ENCODE peak calls at places on chromosome 21, in seven cellular contexts. H is CD8-positive, alpha-beta T cell; S is adrenal gland; N is ovary; O is PC-9; V is iPS DF 6.9; Z is thoracic aorta. Y is an unnamed sample.
A peak's percentile ranks its signal among the peaks of the same experiment; 100 is the strongest.

GRCh38 chr21:45256912-45257672 is 30.6 kb downstream of the POFUT2 start:
- DNase-seq in S (peak; percentile 43), Z (no peak), V (no peak), N (no peak), H (no peak), O (no peak), Y (peak; percentile 63)

GRCh38 chr21:32257952-32258785 is 20.7 kb downstream of the MIS18A start:
- DNase-seq in V (peak; percentile 54), N (peak; percentile 73), H (peak; percentile 17), Z (no peak), O (peak; percentile 65), S (peak; percentile 93), Y (peak; percentile 78)

GRCh38 chr21:8988696-8989095 is 1532.7 kb upstream of the TPTE start:
- DNase-seq in O (no peak), S (no peak), V (no peak), N (no peak), H (no peak), Z (no peak), Y (no peak)

GRCh38 chr21:39350094-39351006 is 1.5 kb upstream of the HMGN1 start:
- DNase-seq in H (no peak), O (no peak), V (no peak), Z (no peak), S (no peak), N (no peak), Y (no peak)

GRCh38 chr21:25080706-25081495 is 526.4 kb downstream of the MRPL39 start:
- DNase-seq in H (no peak), Z (no peak), N (no peak), V (no peak), S (no peak), O (no peak), Y (no peak)

GRCh38 chr21:38753114-38754100 is 52.3 kb upstream of the ETS2 start:
- DNase-seq in Z (no peak), H (no peak), N (no peak), S (no peak), V (no peak), O (no peak), Y (no peak)

GRCh38 chr21:16838330-16838729 is 674.5 kb upstream of the CXADR start:
- DNase-seq in N (peak; percentile 15), V (no peak), H (no peak), O (no peak), S (peak; percentile 63), Z (no peak), Y (no peak)

GRCh38 chr21:16071082-16071481 is 341.3 kb downstream of the USP25 start:
- DNase-seq in O (no peak), N (peak; percentile 35), S (peak; percentile 49), H (no peak), V (no peak), Z (no peak), Y (no peak)

GRCh38 chr21:28118570-28118969 is 874.1 kb downstream of the LTN1 start:
- DNase-seq in S (no peak), Z (no peak), V (no peak), H (no peak), N (no peak), O (no peak), Y (no peak)

GRCh38 chr21:45155910-45156309 is 81.5 kb downstream of the ADARB1 start:
- DNase-seq in O (no peak), N (no peak), H (no peak), Z (no peak), S (peak; percentile 48), V (no peak), Y (no peak)

GRCh38 chr21:45151484-45152115 is 77.2 kb downstream of the ADARB1 start:
- DNase-seq in S (peak; percentile 52), N (no peak), V (no peak), O (no peak), H (no peak), Z (no peak), Y (no peak)

GRCh38 chr21:32472890-32473765 is 60.6 kb downstream of the EVA1C start:
- DNase-seq in Z (no peak), H (no peak), O (no peak), V (no peak), S (no peak), N (peak; percentile 12), Y (no peak)

GRCh38 chr21:29005696-29006095 is 13.0 kb upstream of the LTN1 start:
- DNase-seq in O (no peak), S (no peak), Z (no peak), V (no peak), N (no peak), H (no peak), Y (no peak)

GRCh38 chr21:42650033-42650370 is 3.4 kb upstream of the PDE9A start:
- DNase-seq in V (no peak), N (no peak), H (no peak), S (no peak), Z (no peak), O (no peak), Y (peak; percentile 44)

GRCh38 chr21:25879203-25879602 is 144.4 kb downstream of the GABPA start:
- DNase-seq in N (no peak), O (no peak), V (no peak), S (no peak), H (no peak), Z (no peak), Y (no peak)

GRCh38 chr21:25895565-25896205 is 160.9 kb downstream of the GABPA start:
- DNase-seq in N (no peak), V (no peak), H (no peak), S (no peak), O (no peak), Z (no peak), Y (no peak)

GRCh38 chr21:25735895-25736597 is 1.3 kb downstream of the GABPA start:
- DNase-seq in S (no peak), H (no peak), N (no peak), O (no peak), V (no peak), Z (no peak), Y (no peak)

GRCh38 chr21:44900559-44901251 is 20.0 kb downstream of the ITGB2 start:
- DNase-seq in O (no peak), H (no peak), V (no peak), S (no peak), N (no peak), Z (no peak), Y (peak; percentile 49)

GRCh38 chr21:44985441-44986401 is 45.9 kb downstream of the SLX9 start:
- DNase-seq in H (no peak), O (no peak), N (no peak), Z (no peak), V (no peak), S (no peak), Y (no peak)

GRCh38 chr21:42583992-42584641 is 69.3 kb upstream of the PDE9A start:
- DNase-seq in Z (no peak), V (no peak), N (no peak), S (no peak), H (no peak), O (no peak), Y (no peak)

GRCh38 chr21:44870748-44871495 is 2.6 kb downstream of the PTTG1IP start:
- DNase-seq in V (no peak), S (peak; percentile 88), O (peak; percentile 29), Z (no peak), N (no peak), H (peak; percentile 53), Y (no peak)

GRCh38 chr21:14900058-14900457 is 164.7 kb downstream of the NRIP1 start:
- DNase-seq in O (no peak), S (no peak), H (no peak), Z (no peak), V (no peak), N (no peak), Y (no peak)

GRCh38 chr21:42343101-42343500 is 7.7 kb downstream of the TFF2 start:
- DNase-seq in H (no peak), Z (no peak), O (no peak), S (no peak), N (no peak), V (no peak), Y (no peak)

GRCh38 chr21:24025101-24025500 is 1582.2 kb downstream of the MRPL39 start:
- DNase-seq in O (no peak), N (no peak), H (no peak), Z (no peak), S (no peak), V (no peak), Y (no peak)

GRCh38 chr21:45098867-45099266 is 24.5 kb downstream of the ADARB1 start:
- DNase-seq in N (no peak), V (no peak), O (no peak), Z (no peak), H (no peak), S (no peak), Y (peak; percentile 73)

GRCh38 chr21:32463889-32464300 is 51.4 kb downstream of the EVA1C start:
- DNase-seq in V (no peak), S (no peak), N (no peak), O (no peak), H (no peak), Z (no peak), Y (no peak)

GRCh38 chr21:15682977-15683376 is 46.8 kb upstream of the USP25 start:
- DNase-seq in O (no peak), H (no peak), S (no peak), V (no peak), N (no peak), Z (no peak), Y (no peak)

GRCh38 chr21:37128069-37128468 is 55.0 kb downstream of the TTC3 start:
- DNase-seq in Z (no peak), H (no peak), S (no peak), N (no peak), V (no peak), O (peak; percentile 47), Y (no peak)
- H3K36me3 ChIP-seq in Z (peaks cover 21% of the 10 kb centered on the region), H (peaks cover 32% of the 10 kb centered on the region), S (peaks cover 39% of the 10 kb centered on the region), N (no peaks in the 10 kb centered on the region), V (no peaks in the 10 kb centered on the region), O (no peaks in the 10 kb centered on the region), Y (no peaks in the 10 kb centered on the region)

DNA sequence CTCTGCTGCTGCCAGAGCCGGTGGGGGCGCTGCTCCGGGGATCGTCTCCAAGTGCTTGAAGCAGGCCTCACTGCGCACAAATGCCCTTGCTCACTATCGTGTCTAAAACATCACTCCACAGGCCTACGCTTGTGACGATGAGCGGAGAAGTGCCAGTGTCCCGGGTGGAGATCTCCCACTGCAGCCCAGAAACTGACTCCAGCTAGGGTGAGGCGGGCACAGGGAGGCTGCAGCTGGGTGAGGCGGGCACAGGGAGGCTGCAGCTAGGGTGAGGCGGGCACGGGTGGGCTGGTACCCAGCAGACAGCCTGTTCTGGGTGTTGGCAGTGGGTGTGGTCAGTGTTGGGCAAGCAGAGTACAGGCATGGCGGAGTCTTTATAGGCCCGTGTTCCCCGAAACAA is 22.7 kb upstream of the PDXK start:
- DNase-seq in Z (no peak), H (no peak), V (no peak), N (no peak), O (no peak), S (no peak), Y (no peak)
- H3K36me3 ChIP-seq in Z (peaks cover 15% of the 10 kb centered on the region), H (peaks cover 30% of the 10 kb centered on the region), V (peaks cover 17% of the 10 kb centered on the region), N (no peaks in the 10 kb centered on the region), O (no peaks in the 10 kb centered on the region), S (peaks cover 19% of the 10 kb centered on the region), Y (peaks cover 20% of the 10 kb centered on the region)

GRCh38 chr21:34844033-34844923 is 175.5 kb downstream of the CLIC6 start:
- DNase-seq in N (no peak), V (no peak), Z (no peak), S (peak; percentile 64), H (no peak), O (no peak), Y (peak; percentile 43)
- H3K36me3 ChIP-seq in N (no peaks in the 10 kb centered on the region), V (no peaks in the 10 kb centered on the region), Z (no peaks in the 10 kb centered on the region), S (peaks cover 7% of the 10 kb centered on the region), H (peaks cover 41% of the 10 kb centered on the region), O (peaks cover 27% of the 10 kb centered on the region), Y (no peaks in the 10 kb centered on the region)

DNA sequence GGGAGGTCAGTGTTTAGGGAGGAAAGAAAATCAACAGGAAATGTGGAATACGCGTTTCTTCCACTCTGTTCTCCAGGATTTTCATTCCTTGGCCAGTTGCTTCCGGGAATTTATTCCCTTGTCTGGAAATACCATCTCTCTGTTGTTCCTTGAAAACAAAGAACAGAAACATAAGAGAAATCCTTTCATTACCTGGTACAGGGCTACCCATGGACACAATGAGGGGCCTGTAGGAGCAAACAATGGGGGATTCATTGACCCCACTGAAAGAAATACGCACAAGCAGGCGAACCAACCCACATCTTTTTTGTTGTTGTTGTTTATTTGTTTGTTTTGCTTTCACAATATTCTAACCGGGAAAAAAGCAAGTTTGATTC is 20.0 kb upstream of the BACE2 start:
- DNase-seq in O (no peak), S (no peak), N (no peak), Z (no peak), V (no peak), H (no peak), Y (no peak)
- H3K36me3 ChIP-seq in O (no peaks in the 10 kb centered on the region), S (no peaks in the 10 kb centered on the region), N (no peaks in the 10 kb centered on the region), Z (no peaks in the 10 kb centered on the region), V (no peaks in the 10 kb centered on the region), H (no peaks in the 10 kb centered on the region), Y (no peaks in the 10 kb centered on the region)